ENCODE peak calls at places on chromosomes 5 and 9, in six cellular contexts. One of them, this sample, is unnamed.

GRCh38 chr5:107469064-107469463 is 201.7 kb downstream of the EFNA5 start:
- DNase-seq in GM23338: peak
- DNase-seq in PC-3: no peak
- DNase-seq in T-cell: no peak
- DNase-seq in HT1080: no peak
- DNase-seq in Kasumi-1: no peak
- DNase-seq in this sample: no peak

GRCh38 chr9:127149010-127149409 is 26.6 kb upstream of the ANGPTL2 start:
- DNase-seq in GM23338: no peak
- DNase-seq in PC-3: no peak
- DNase-seq in T-cell: no peak
- DNase-seq in HT1080: no peak
- DNase-seq in Kasumi-1: no peak
- DNase-seq in this sample: no peak

GRCh38 chr5:170087168-170087817 is 18.4 kb upstream of the FOXI1 start:
- DNase-seq in GM23338: no peak
- DNase-seq in PC-3: no peak
- DNase-seq in T-cell: no peak
- DNase-seq in HT1080: no peak
- DNase-seq in Kasumi-1: no peak
- DNase-seq in this sample: peak

GRCh38 chr9:75918909-75919308 is 28.4 kb downstream of the PCSK5 start:
- DNase-seq in GM23338: no peak
- DNase-seq in PC-3: no peak
- DNase-seq in T-cell: no peak
- DNase-seq in HT1080: no peak
- DNase-seq in Kasumi-1: no peak
- DNase-seq in this sample: no peak

GRCh38 chr5:175517824-175518450 is 39.6 kb downstream of the SFXN1 start:
- DNase-seq in GM23338: no peak
- DNase-seq in PC-3: peak
- DNase-seq in T-cell: no peak
- DNase-seq in HT1080: peak
- DNase-seq in Kasumi-1: no peak
- DNase-seq in this sample: peak

GRCh38 chr5:132057498-132058255 is 2.8 kb upstream of the IL3 start:
- DNase-seq in GM23338: no peak
- DNase-seq in PC-3: no peak
- DNase-seq in T-cell: no peak
- DNase-seq in HT1080: no peak
- DNase-seq in Kasumi-1: no peak
- DNase-seq in this sample: no peak

GRCh38 chr5:52010430-52010829 is 627.2 kb downstream of the ISL1 start:
- DNase-seq in GM23338: no peak
- DNase-seq in PC-3: no peak
- DNase-seq in T-cell: no peak
- DNase-seq in HT1080: no peak
- DNase-seq in Kasumi-1: no peak
- DNase-seq in this sample: no peak

GRCh38 chr9:130912932-130913598 is 16.5 kb upstream of the QRFP start:
- DNase-seq in GM23338: no peak
- DNase-seq in PC-3: peak
- DNase-seq in T-cell: no peak
- DNase-seq in HT1080: no peak
- DNase-seq in Kasumi-1: no peak
- DNase-seq in this sample: no peak

GRCh38 chr9:34375901-34376595 is 650 bp downstream of the MYORG start:
- DNase-seq in GM23338: peak
- DNase-seq in PC-3: peak
- DNase-seq in T-cell: peak
- DNase-seq in HT1080: peak
- DNase-seq in Kasumi-1: peak
- DNase-seq in this sample: no peak

GRCh38 chr9:137198748-137199276 is 1.7 kb downstream of the TPRN start:
- DNase-seq in GM23338: no peak
- DNase-seq in PC-3: no peak
- DNase-seq in T-cell: no peak
- DNase-seq in HT1080: no peak
- DNase-seq in Kasumi-1: no peak
- DNase-seq in this sample: no peak

GRCh38 chr5:126920291-126920690 is 110.1 kb downstream of the MARCHF3 start:
- DNase-seq in GM23338: no peak
- DNase-seq in PC-3: no peak
- DNase-seq in T-cell: no peak
- DNase-seq in HT1080: no peak
- DNase-seq in Kasumi-1: no peak
- DNase-seq in this sample: no peak

GRCh38 chr5:54942064-54942778 is 43.2 kb downstream of the ESM1 start:
- DNase-seq in GM23338: no peak
- DNase-seq in PC-3: no peak
- DNase-seq in T-cell: no peak
- DNase-seq in HT1080: no peak
- DNase-seq in Kasumi-1: no peak
- DNase-seq in this sample: no peak

GRCh38 chr9:38362912-38363588 is 29.5 kb upstream of the ALDH1B1 start:
- DNase-seq in GM23338: peak
- DNase-seq in PC-3: peak
- DNase-seq in T-cell: no peak
- DNase-seq in HT1080: peak
- DNase-seq in Kasumi-1: peak
- DNase-seq in this sample: peak

GRCh38 chr5:57383093-57383861 is 99.3 kb downstream of the ACTBL2 start:
- DNase-seq in GM23338: peak
- DNase-seq in PC-3: peak
- DNase-seq in T-cell: no peak
- DNase-seq in HT1080: peak
- DNase-seq in Kasumi-1: no peak
- DNase-seq in this sample: peak

GRCh38 chr5:179403426-179404147 is 58.3 kb upstream of the ADAMTS2 start:
- DNase-seq in GM23338: no peak
- DNase-seq in PC-3: no peak
- DNase-seq in T-cell: no peak
- DNase-seq in HT1080: no peak
- DNase-seq in Kasumi-1: no peak
- DNase-seq in this sample: no peak

GRCh38 chr5:98217138-98217537 is 556.3 kb upstream of the RGMB start:
- DNase-seq in GM23338: no peak
- DNase-seq in PC-3: no peak
- DNase-seq in T-cell: no peak
- DNase-seq in HT1080: no peak
- DNase-seq in Kasumi-1: no peak
- DNase-seq in this sample: no peak

This sample was measured in OCI-M1.